ENCODE peak calls at places on chromosomes 6 and 20, in eight cellular contexts. R is A549, F is ovary, H is tibial nerve, V is upper lobe of left lung, Q is H1, S is stomach, K is transverse colon. M is an unnamed sample.

GRCh38 chr6:33824461-33825154 is 20.8 kb upstream of the MLN start:
- DNase-seq in R (peak; percentile 21), F (peak; percentile 65), H (no peak), V (no peak), Q (no peak), S (peak; percentile 32), K (peak; percentile 63), M (no peak)

GRCh38 chr6:21856096-21856825 is 262.7 kb downstream of the SOX4 start:
- DNase-seq in R (peak; percentile 4), F (no peak), H (no peak), V (no peak), Q (no peak), S (no peak), K (no peak), M (no peak)

GRCh38 chr6:152170702-152171667 is 363.5 kb downstream of the ESR1 start:
- DNase-seq in R (no peak), F (no peak), H (no peak), V (no peak), Q (no peak), S (peak; percentile 31), K (no peak), M (no peak)

GRCh38 chr20:19661717-19662637 is 96.1 kb upstream of the RIN2 start:
- DNase-seq in R (peak; percentile 55), F (peak; percentile 74), H (peak; percentile 80), V (no peak), Q (peak; percentile 34), S (peak; percentile 71), K (peak; percentile 69), M (peak; percentile 75)

GRCh38 chr6:31764239-31764638 is 1.8 kb downstream of the SAPCD1 start:
- DNase-seq in R (no peak), F (no peak), H (no peak), V (no peak), Q (no peak), S (no peak), K (no peak), M (no peak)

GRCh38 chr6:136052046-136052445 is 198.1 kb downstream of the MTFR2 start:
- DNase-seq in R (no peak), F (no peak), H (no peak), V (no peak), Q (no peak), S (no peak), K (no peak), M (no peak)

GRCh38 chr20:47674686-47675085 is 110.6 kb downstream of the SULF2 start:
- DNase-seq in R (no peak), F (no peak), H (no peak), V (peak; percentile 49), Q (no peak), S (no peak), K (no peak), M (no peak)

GRCh38 chr6:5205035-5205469 is 55.7 kb downstream of the LYRM4 start:
- DNase-seq in R (no peak), F (peak; percentile 41), H (no peak), V (no peak), Q (no peak), S (no peak), K (no peak), M (no peak)

GRCh38 chr6:89951574-89952360 is 57.5 kb downstream of the GJA10 start:
- DNase-seq in R (no peak), F (peak; percentile 70), H (no peak), V (peak; percentile 63), Q (peak; percentile 23), S (no peak), K (no peak), M (no peak)

GRCh38 chr6:31728767-31729514 is at the start of gene DDAH2:
- DNase-seq in R (no peak), F (peak; percentile 61), H (no peak), V (peak; percentile 83), Q (no peak), S (no peak), K (peak; percentile 33), M (peak; percentile 84)

DNA sequence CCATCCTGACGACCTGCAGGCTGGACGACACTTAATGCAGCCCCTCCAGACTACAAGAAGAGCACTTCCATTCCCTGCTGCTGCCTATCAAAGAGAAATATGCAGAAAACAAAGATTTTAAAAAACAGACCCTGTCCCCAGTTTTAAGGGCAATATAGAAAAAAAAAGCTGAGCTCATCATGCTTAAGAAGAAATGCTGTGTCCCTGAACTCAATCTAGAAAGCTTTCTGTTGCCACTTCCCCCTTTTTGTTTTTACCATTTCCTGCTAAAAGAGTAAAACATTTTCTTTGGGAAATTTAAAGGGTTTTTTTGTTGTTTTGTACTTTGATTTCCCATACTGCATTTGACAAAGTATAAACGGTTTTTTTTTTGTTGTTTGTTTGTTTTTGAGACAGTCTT is 35.4 kb downstream of the ABHD12 start:
- DNase-seq in R (no peak), F (no peak), H (no peak), V (no peak), Q (no peak), S (no peak), K (no peak), M (no peak)
- TF ChIP-seq EP300 in R (no peak), F (no peak), H (no peak), V (no peak), Q (no peak), S (no peak), K (no peak), M (no peak)

GRCh38 chr6:26233608-26234420 is 131.2 kb upstream of the BTN3A2 start:
- DNase-seq in R (no peak), F (no peak), H (no peak), V (peak; percentile 58), Q (no peak), S (peak; percentile 58), K (peak; percentile 75), M (peak; percentile 73)
- TF ChIP-seq POLR2A in R (peak; percentile 58), F (no peak), H (no peak), V (peak; percentile 28), Q (peak; percentile 97), S (no peak), K (no peak), M (no peak)

GRCh38 chr20:58046311-58046710 is 182.1 kb downstream of the ANKRD60 start:
- DNase-seq in R (no peak), F (no peak), H (no peak), V (no peak), Q (no peak), S (no peak), K (no peak), M (no peak)
- TF ChIP-seq EP300 in R (no peak), F (no peak), H (no peak), V (no peak), Q (no peak), S (no peak), K (no peak), M (no peak)

DNA sequence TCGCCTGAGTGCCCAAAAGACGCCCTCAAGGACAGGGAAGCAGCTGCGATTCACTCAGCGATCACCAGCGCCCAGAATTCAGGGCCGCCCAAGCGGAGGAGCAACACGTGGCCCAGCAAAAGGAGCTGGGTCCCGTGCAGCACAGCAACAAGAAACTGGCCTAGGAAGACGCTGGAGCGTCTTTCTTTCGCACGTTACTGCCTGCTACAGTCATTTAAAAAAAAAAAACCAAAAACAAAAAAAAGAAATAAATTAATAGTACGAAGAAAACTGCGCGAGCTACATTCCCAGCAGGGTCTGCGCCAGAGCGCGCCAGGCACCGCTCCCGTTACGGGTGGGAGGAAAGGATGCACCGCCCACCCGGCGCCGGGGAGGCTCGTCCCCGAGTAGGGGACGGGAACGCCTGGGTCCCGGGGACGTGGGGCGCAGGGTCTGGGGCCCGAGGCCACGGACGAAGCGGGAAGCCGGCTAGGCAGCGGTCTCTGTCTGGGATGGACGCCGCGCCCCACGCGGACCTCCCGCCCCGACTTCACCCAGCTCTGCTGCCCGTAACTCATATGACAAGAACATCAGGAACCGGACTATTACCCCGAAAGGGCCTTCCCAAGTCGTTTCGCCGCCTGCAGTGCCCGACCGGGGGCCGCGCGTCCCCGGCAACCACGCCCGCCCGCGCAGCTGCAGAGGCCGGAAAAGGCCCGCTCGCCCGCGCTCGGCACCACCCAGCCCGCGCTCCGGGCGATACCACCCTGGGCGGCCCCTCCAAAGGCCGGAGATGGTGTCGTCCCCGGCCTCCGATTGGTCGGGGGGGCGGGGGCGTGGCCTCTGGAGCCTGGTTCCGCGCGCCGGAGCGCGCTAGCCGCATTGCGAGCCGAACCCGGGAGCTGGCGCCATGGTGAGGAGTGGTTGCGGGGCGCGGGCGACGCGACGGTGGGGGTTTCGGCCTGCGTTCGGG is at the start of gene NOP56:
- DNase-seq in R (peak; percentile 85), F (peak; percentile 96), H (peak; percentile 84), V (peak; percentile 98), Q (peak; percentile 62), S (peak; percentile 92), K (peak; percentile 95), M (peak; percentile 91)
- TF ChIP-seq POLR2A in R (peak; percentile 99), F (peak; percentile 54), H (peak; percentile 27), V (peak; percentile 70), Q (peak; percentile 95), S (no peak), K (peak; percentile 77), M (peak; percentile 81)

GRCh38 chr6:109874086-109874485 is 104.0 kb upstream of the GPR6 start:
- DNase-seq in R (no peak), F (no peak), H (no peak), V (peak; percentile 29), Q (no peak), S (no peak), K (no peak), M (no peak)
- TF ChIP-seq EP300 in R (no peak), F (no peak), H (no peak), V (no peak), Q (no peak), S (no peak), K (no peak), M (no peak)

GRCh38 chr6:73519943-73520687 is 717 bp downstream of the EEF1A1 start:
- DNase-seq in R (no peak), F (peak; percentile 83), H (peak; percentile 54), V (peak; percentile 93), Q (no peak), S (peak; percentile 73), K (peak; percentile 78), M (peak; percentile 88)
- TF ChIP-seq POLR2A in R (peak; percentile 13), F (peak; percentile 13), H (no peak), V (peak; percentile 29), Q (no peak), S (no peak), K (no peak), M (no peak)

GRCh38 chr6:117909638-117910037 is 2.6 kb downstream of the SLC35F1 start:
- DNase-seq in R (no peak), F (no peak), H (no peak), V (no peak), Q (no peak), S (no peak), K (no peak), M (no peak)

GRCh38 chr6:117907600-117908245 is 659 bp downstream of the SLC35F1 start:
- DNase-seq in R (no peak), F (no peak), H (no peak), V (peak; percentile 83), Q (no peak), S (no peak), K (no peak), M (no peak)

GRCh38 chr6:117906905-117907599 is at the start of gene SLC35F1:
- DNase-seq in R (peak; percentile 17), F (peak; percentile 40), H (no peak), V (peak; percentile 87), Q (no peak), S (peak; percentile 40), K (no peak), M (no peak)

GRCh38 chr6:117906454-117906904 is 585 bp upstream of the SLC35F1 start:
- DNase-seq in R (no peak), F (no peak), H (no peak), V (no peak), Q (no peak), S (no peak), K (no peak), M (no peak)

GRCh38 chr6:117908246-117909107 is 1.4 kb downstream of the SLC35F1 start:
- DNase-seq in R (no peak), F (no peak), H (no peak), V (peak; percentile 77), Q (no peak), S (no peak), K (no peak), M (no peak)
- TF ChIP-seq EP300 in R (no peak), F (no peak), H (no peak), V (no peak), Q (no peak), S (no peak), K (no peak), M (no peak)

M was measured in suprapubic skin.